ENCODE peak calls at places on chromosomes 11 and 22, in six cellular contexts. D, L, X, I, W and G are unnamed samples.

GRCh38 chr11:96664108-96664507 is 274.3 kb downstream of the JRKL start:
- DNase-seq in D (no peak), L (no peak), X (no peak), I (no peak), W (no peak), G (no peak)

GRCh38 chr22:50342651-50343540 is at the start of gene PPP6R2:
- DNase-seq in D (peak), L (peak), X (no peak), I (peak), W (peak), G (no peak)

GRCh38 chr22:50016988-50017700 is 4.6 kb upstream of the IL17REL start:
- DNase-seq in D (no peak), L (no peak), X (peak), I (peak), W (no peak), G (no peak)

GRCh38 chr11:70203749-70204465 is 811 bp downstream of the FADD start:
- DNase-seq in D (peak), L (peak), X (peak), I (peak), W (peak), G (peak)

GRCh38 chr11:120127236-120127635 is 10.7 kb downstream of the TRIM29 start:
- DNase-seq in D (no peak), L (no peak), X (no peak), I (no peak), W (no peak), G (no peak)

GRCh38 chr22:38614331-38615122 is 41.7 kb downstream of the FAM227A start:
- DNase-seq in D (no peak), L (peak), X (no peak), I (no peak), W (peak), G (no peak)

GRCh38 chr22:31083923-31084810 is 3.0 kb downstream of the SMTN start:
- DNase-seq in D (peak), L (no peak), X (no peak), I (peak), W (no peak), G (no peak)

GRCh38 chr11:117720061-117720511 is 76.9 kb downstream of the DSCAML1 start:
- DNase-seq in D (no peak), L (no peak), X (no peak), I (no peak), W (no peak), G (no peak)

GRCh38 chr22:40001104-40001503 is 6.3 kb downstream of the FAM83F start:
- DNase-seq in D (no peak), L (no peak), X (no peak), I (no peak), W (no peak), G (no peak)

GRCh38 chr11:18802381-18803257 is 11.0 kb upstream of the PTPN5 start:
- DNase-seq in D (peak), L (peak), X (peak), I (peak), W (peak), G (peak)

GRCh38 chr11:15186146-15186545 is 71.4 kb downstream of the INSC start:
- DNase-seq in D (no peak), L (no peak), X (no peak), I (no peak), W (no peak), G (no peak)

GRCh38 chr11:107157146-107157808 is 139.0 kb upstream of the GUCY1A2 start:
- DNase-seq in D (no peak), L (no peak), X (no peak), I (no peak), W (no peak), G (no peak)

GRCh38 chr22:32806296-32806695 is 4.8 kb downstream of the TIMP3 start:
- DNase-seq in D (no peak), L (no peak), X (no peak), I (no peak), W (no peak), G (no peak)

GRCh38 chr11:66012946-66013761 is 1.3 kb downstream of the CST6 start:
- DNase-seq in D (peak), L (peak), X (no peak), I (no peak), W (no peak), G (no peak)

GRCh38 chr22:19608114-19608494 is 83.9 kb upstream of the CLDN5 start:
- DNase-seq in D (no peak), L (no peak), X (no peak), I (no peak), W (no peak), G (no peak)

GRCh38 chr22:19611590-19611989 is 87.4 kb upstream of the CLDN5 start:
- DNase-seq in D (no peak), L (no peak), X (no peak), I (no peak), W (no peak), G (no peak)

GRCh38 chr22:19607198-19608113 is 83.2 kb upstream of the CLDN5 start:
- DNase-seq in D (no peak), L (peak), X (no peak), I (no peak), W (no peak), G (no peak)

GRCh38 chr22:19612866-19613572 is 88.8 kb upstream of the CLDN5 start:
- DNase-seq in D (no peak), L (no peak), X (no peak), I (no peak), W (no peak), G (no peak)

GRCh38 chr22:19610518-19611253 is 86.5 kb upstream of the CLDN5 start:
- DNase-seq in D (no peak), L (no peak), X (no peak), I (no peak), W (no peak), G (no peak)
- TF ChIP-seq JUND in D (no peak), L (no peak), X (no peak), I (no peak), W (no peak), G (no peak)

DNA sequence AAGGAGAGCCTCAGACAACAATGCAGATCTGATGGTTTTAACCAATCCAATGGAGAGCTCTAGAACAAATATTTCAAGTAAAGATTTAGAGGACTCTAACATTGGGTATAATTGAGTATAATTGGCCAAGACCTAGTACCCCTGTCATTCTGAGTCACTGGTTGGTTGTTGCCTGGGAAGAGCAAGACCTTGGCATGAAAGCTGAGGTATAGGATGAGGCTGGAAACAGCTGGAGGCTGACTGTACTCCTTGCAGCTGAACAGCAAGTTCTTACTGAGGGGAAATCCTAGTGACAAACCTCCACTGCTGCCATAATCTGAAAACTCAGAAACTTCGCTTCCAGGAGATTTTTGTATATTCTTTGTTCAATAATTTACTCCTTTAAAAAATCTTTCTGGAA is 54.3 kb upstream of the MUC15 start:
- DNase-seq in D (no peak), L (no peak), X (no peak), I (no peak), W (no peak), G (no peak)
- TF ChIP-seq JUND in D (no peak), L (no peak), X (no peak), I (no peak), W (no peak), G (no peak)

GRCh38 chr11:13317293-13318080 is 39.9 kb downstream of the BMAL1 start:
- DNase-seq in D (no peak), L (no peak), X (no peak), I (peak), W (no peak), G (no peak)
- TF ChIP-seq JUND in D (no peak), L (no peak), X (no peak), I (no peak), W (no peak), G (no peak)

DNA sequence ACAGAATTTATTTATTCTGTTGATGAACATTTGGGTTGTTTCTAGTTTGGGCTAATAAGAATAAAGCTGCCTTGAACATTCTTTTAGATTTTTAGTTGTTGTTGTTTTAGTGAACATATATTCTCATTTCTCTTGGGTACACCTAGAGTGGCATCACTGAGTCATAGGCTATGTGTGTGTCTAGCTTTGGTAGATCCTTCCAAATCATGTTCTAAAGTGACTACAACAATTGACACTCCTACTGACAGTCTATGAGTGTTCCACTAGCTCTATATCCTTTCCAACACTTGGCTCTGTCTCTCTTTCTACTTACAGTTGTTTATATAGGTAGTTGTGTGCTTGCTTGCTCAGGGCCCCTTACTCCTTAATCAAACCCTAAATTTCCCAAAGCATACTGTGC is 346.0 kb upstream of the NCAM1 start:
- DNase-seq in D (no peak), L (no peak), X (no peak), I (no peak), W (no peak), G (no peak)
- TF ChIP-seq JUND in D (no peak), L (no peak), X (no peak), I (no peak), W (no peak), G (no peak)

GRCh38 chr11:6735306-6735705 is 36.5 kb downstream of the OR2AG2 start:
- DNase-seq in D (no peak), L (no peak), X (no peak), I (no peak), W (no peak), G (no peak)

GRCh38 chr11:6736495-6737121 is 35.2 kb downstream of the OR2AG2 start:
- DNase-seq in D (no peak), L (no peak), X (no peak), I (no peak), W (no peak), G (no peak)

GRCh38 chr11:6737872-6738466 is 33.8 kb downstream of the OR2AG2 start:
- DNase-seq in D (peak), L (peak), X (no peak), I (peak), W (peak), G (peak)

GRCh38 chr11:6733326-6734030 is 38.3 kb downstream of the OR2AG2 start:
- DNase-seq in D (no peak), L (no peak), X (no peak), I (no peak), W (no peak), G (no peak)

GRCh38 chr11:6734616-6735015 is 37.2 kb downstream of the OR2AG2 start:
- DNase-seq in D (no peak), L (no peak), X (no peak), I (no peak), W (no peak), G (no peak)
- TF ChIP-seq JUND in D (no peak), L (no peak), X (no peak), I (no peak), W (no peak), G (no peak)